ENCODE peak calls at places on chromosome 4, in seven cellular contexts. R is AG08395; N is SJSA1; H is AG08396; D is stimulated activated CD4-positive, alpha-beta T cell treated with anti-CD3 and anti-CD28 coated beads, Interleukin-15, amount 100 ng/mL, for 1 hour; S is WTC11; X is NCI-H774. E is an unnamed sample.

GRCh38 chr4:1600811-1601532 is 83.1 kb downstream of the FAM53A start:
- DNase-seq in H (no peak), D (no peak), R (no peak), S (no peak), X (no peak), N (no peak), E (no peak)

GRCh38 chr4:103098331-103098730 is 1.3 kb downstream of the BDH2 start:
- DNase-seq in S (no peak), D (no peak), X (no peak), H (no peak), R (no peak), N (no peak), E (peak)

GRCh38 chr4:141065872-141066271 is 67.4 kb downstream of the RNF150 start:
- DNase-seq in X (no peak), H (no peak), S (no peak), D (no peak), R (no peak), N (no peak), E (no peak)

GRCh38 chr4:145183023-145183422 is 2.6 kb upstream of the OTUD4 start:
- DNase-seq in D (no peak), H (no peak), N (no peak), X (no peak), S (no peak), R (no peak), E (no peak)

GRCh38 chr4:2135083-2135482 is 76.0 kb downstream of the NAT8L start:
- DNase-seq in H (peak), S (no peak), X (no peak), N (no peak), D (no peak), R (peak), E (no peak)

GRCh38 chr4:119026662-119027444 is 108.8 kb upstream of the MYOZ2 start:
- DNase-seq in N (no peak), X (no peak), S (no peak), D (no peak), R (peak), H (no peak), E (no peak)

GRCh38 chr4:116385583-116385982 is 699.8 kb downstream of the TRAM1L1 start:
- DNase-seq in N (no peak), X (no peak), D (no peak), S (no peak), H (no peak), R (no peak), E (no peak)

GRCh38 chr4:151223465-151223864 is 53.5 kb upstream of the PRSS48 start:
- DNase-seq in N (no peak), H (no peak), S (no peak), R (no peak), D (no peak), X (no peak), E (no peak)

GRCh38 chr4:14532436-14532835 is 469.8 kb upstream of the CPEB2 start:
- DNase-seq in H (no peak), X (no peak), S (no peak), N (no peak), D (no peak), R (no peak), E (no peak)

GRCh38 chr4:185510803-185511202 is 24.5 kb downstream of the PDLIM3 start:
- DNase-seq in X (no peak), H (no peak), R (no peak), N (no peak), S (no peak), D (no peak), E (no peak)

GRCh38 chr4:102614801-102615200 is 113.6 kb downstream of the NFKB1 start:
- DNase-seq in N (no peak), H (no peak), D (no peak), S (no peak), R (no peak), X (no peak), E (no peak)

GRCh38 chr4:83282049-83282535 is 2.5 kb downstream of the COQ2 start:
- DNase-seq in N (no peak), X (no peak), H (peak), D (no peak), R (peak), S (no peak), E (peak)

GRCh38 chr4:16844796-16845586 is 53.5 kb downstream of the LDB2 start:
- DNase-seq in R (no peak), X (no peak), D (no peak), H (no peak), S (no peak), N (no peak), E (no peak)

GRCh38 chr4:188971125-188971524 is 831.9 kb downstream of the TRIML1 start:
- DNase-seq in X (no peak), D (no peak), S (no peak), N (no peak), H (no peak), R (peak), E (no peak)

GRCh38 chr4:90641856-90642599 is 514.8 kb downstream of the CCSER1 start:
- DNase-seq in R (no peak), N (no peak), S (no peak), D (no peak), H (no peak), X (no peak), E (no peak)

GRCh38 chr4:78653655-78654054 is 102.1 kb downstream of the ANXA3 start:
- DNase-seq in X (no peak), D (no peak), S (no peak), N (no peak), H (no peak), R (no peak), E (no peak)

GRCh38 chr4:8374851-8375649 is 65.5 kb downstream of the ACOX3 start:
- DNase-seq in S (no peak), D (no peak), N (no peak), X (no peak), H (no peak), R (no peak), E (no peak)

GRCh38 chr4:111269439-111269838 is 646.6 kb upstream of the PITX2 start:
- DNase-seq in X (no peak), N (no peak), S (no peak), R (no peak), D (no peak), H (no peak), E (no peak)

GRCh38 chr4:86451560-86452322 is 91.9 kb upstream of the MAPK10 start:
- DNase-seq in R (peak), X (no peak), N (peak), H (peak), S (no peak), D (no peak), E (no peak)

GRCh38 chr4:189185810-189186432 is 754.8 kb upstream of the FRG1 start:
- DNase-seq in H (no peak), S (peak), D (no peak), X (no peak), N (no peak), R (no peak), E (no peak)

GRCh38 chr4:127143460-127144190 is 489.1 kb upstream of the INTU start:
- DNase-seq in H (peak), N (no peak), S (no peak), X (no peak), R (peak), D (no peak), E (no peak)

GRCh38 chr4:37892641-37893040 is 1.8 kb downstream of the TBC1D1 start:
- DNase-seq in H (no peak), R (no peak), X (no peak), N (no peak), S (no peak), D (no peak), E (no peak)

GRCh38 chr4:119693127-119693526 is 64.5 kb upstream of the PDE5A start:
- DNase-seq in X (no peak), N (no peak), D (no peak), H (peak), S (no peak), R (peak), E (no peak)

GRCh38 chr4:6360385-6360784 is 90.7 kb downstream of the WFS1 start:
- DNase-seq in H (no peak), X (no peak), R (no peak), D (no peak), S (peak), N (no peak), E (peak)

GRCh38 chr4:2937146-2937857 is 25.9 kb downstream of the NOP14 start:
- DNase-seq in R (no peak), X (no peak), D (no peak), H (no peak), N (no peak), S (no peak), E (no peak)

GRCh38 chr4:95155759-95156451 is 392.9 kb downstream of the UNC5C start:
- DNase-seq in D (no peak), R (peak), H (peak), X (no peak), S (no peak), N (no peak), E (no peak)

GRCh38 chr4:29423836-29424721 is 1296.1 kb upstream of the PCDH7 start:
- DNase-seq in H (peak), X (no peak), D (no peak), N (no peak), S (no peak), R (peak), E (no peak)

GRCh38 chr4:161894493-161895167 is 269.2 kb downstream of the FSTL5 start:
- DNase-seq in D (no peak), R (no peak), X (no peak), S (no peak), H (no peak), N (no peak), E (no peak)

GRCh38 chr4:2127609-2128300 is 68.6 kb downstream of the NAT8L start:
- DNase-seq in R (no peak), H (no peak), X (no peak), S (no peak), D (no peak), N (no peak), E (no peak)

E was measured in nephron progenitor cell.